ENCODE peak calls at places on chromosomes 2 and 18, in seven cellular contexts. O, G, T, K, Q, F and L are unnamed samples.

GRCh38 chr2:133497261-133497893 is 70.9 kb downstream of the NCKAP5 start:
- DNase-seq in K (no peak), Q (no peak), G (no peak), O (peak), F (no peak), T (no peak), L (no peak)

GRCh38 chr2:227789803-227790202 is 23.8 kb upstream of the CCL20 start:
- DNase-seq in G (no peak), F (no peak), Q (no peak), O (no peak), K (no peak), T (no peak), L (no peak)

GRCh38 chr18:29540548-29540947 is 1363.6 kb upstream of the CDH2 start:
- DNase-seq in O (no peak), T (no peak), G (no peak), Q (no peak), F (no peak), K (no peak), L (no peak)

GRCh38 chr18:52394602-52395001 is 54.6 kb downstream of the DCC start:
- DNase-seq in T (no peak), O (no peak), F (no peak), G (no peak), K (no peak), Q (no peak), L (no peak)

GRCh38 chr2:20526666-20527065 is 79.8 kb downstream of the RHOB start:
- DNase-seq in G (peak), F (no peak), T (no peak), O (no peak), K (peak), Q (no peak), L (no peak)

GRCh38 chr2:10387033-10387432 is 61.1 kb downstream of the ODC1 start:
- DNase-seq in Q (no peak), G (no peak), F (peak), K (no peak), O (no peak), T (no peak), L (no peak)

GRCh38 chr18:45457933-45458332 is 157.3 kb upstream of the SLC14A2 start:
- DNase-seq in O (no peak), G (no peak), F (no peak), K (no peak), Q (no peak), T (no peak), L (no peak)

GRCh38 chr2:103594823-103595222 is 833.0 kb downstream of the TMEM182 start:
- DNase-seq in G (no peak), O (no peak), Q (no peak), T (no peak), K (no peak), F (no peak), L (no peak)

GRCh38 chr2:10617241-10617640 is 72.5 kb downstream of the NOL10 start:
- DNase-seq in T (no peak), Q (no peak), F (no peak), K (no peak), O (no peak), G (no peak), L (no peak)

GRCh38 chr2:216090369-216090786 is 8.7 kb downstream of the TMEM169 start:
- DNase-seq in Q (no peak), F (no peak), K (no peak), G (no peak), O (peak), T (no peak), L (no peak)

GRCh38 chr2:7031424-7032245 is 114.4 kb downstream of the RNF144A start:
- DNase-seq in O (no peak), F (peak), G (peak), Q (no peak), K (peak), T (no peak), L (peak)

GRCh38 chr2:230790981-230791380 is 73.8 kb upstream of the ITM2C start:
- DNase-seq in O (no peak), Q (no peak), G (no peak), K (no peak), F (no peak), T (no peak), L (no peak)

GRCh38 chr2:217521820-217522219 is 481.0 kb downstream of the TNS1 start:
- DNase-seq in O (peak), F (no peak), K (no peak), Q (no peak), T (no peak), G (no peak), L (no peak)

GRCh38 chr2:232979871-232980461 is 33.1 kb downstream of the NGEF start:
- DNase-seq in O (peak), T (no peak), G (no peak), Q (no peak), K (no peak), F (no peak), L (no peak)

GRCh38 chr2:166314022-166314759 is 61.6 kb downstream of the SCN9A start:
- DNase-seq in K (no peak), G (no peak), Q (no peak), F (no peak), O (peak), T (no peak), L (no peak)

GRCh38 chr18:24964213-24964612 is 387.8 kb downstream of the ZNF521 start:
- DNase-seq in F (no peak), O (peak), K (no peak), T (no peak), G (no peak), Q (no peak), L (no peak)

GRCh38 chr2:111226797-111227700 is 106.3 kb downstream of the BCL2L11 start:
- DNase-seq in F (no peak), K (no peak), Q (no peak), G (no peak), O (peak), T (no peak), L (no peak)

GRCh38 chr2:88032070-88032702 is 15.8 kb upstream of the RNU2-63P start:
- DNase-seq in F (no peak), K (no peak), O (peak), T (no peak), Q (no peak), G (no peak), L (no peak)

GRCh38 chr2:88038263-88039105 is 17.1 kb downstream of the KRCC1 start:
- DNase-seq in F (no peak), T (no peak), K (no peak), O (peak), G (no peak), Q (no peak), L (no peak)

DNA sequence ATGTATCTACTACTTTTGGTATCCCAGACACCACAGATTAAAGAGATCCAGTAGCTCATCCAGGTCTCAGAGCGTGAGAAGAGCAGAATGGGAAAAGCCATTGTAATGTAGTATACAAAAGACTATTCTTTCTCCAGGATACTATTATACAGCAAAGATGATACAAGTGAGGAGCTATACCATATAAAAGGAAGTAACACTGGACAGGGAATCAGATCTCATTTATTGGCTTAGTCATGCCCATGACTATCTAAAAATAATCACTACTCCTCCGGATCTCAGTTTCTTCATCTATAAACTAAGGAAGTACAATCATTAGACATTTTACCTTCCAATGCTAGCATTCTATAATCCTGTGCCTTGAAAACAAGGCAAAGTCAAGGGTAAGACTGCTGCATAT is 19.4 kb downstream of the KRCC1 start:
- DNase-seq in K (no peak), F (no peak), O (peak), G (no peak), Q (no peak), T (no peak), L (no peak)
- H3K27ac ChIP-seq in K (no peak), F (no peak), O (peak), G (no peak), Q (no peak), T (no peak), L (no peak)

DNA sequence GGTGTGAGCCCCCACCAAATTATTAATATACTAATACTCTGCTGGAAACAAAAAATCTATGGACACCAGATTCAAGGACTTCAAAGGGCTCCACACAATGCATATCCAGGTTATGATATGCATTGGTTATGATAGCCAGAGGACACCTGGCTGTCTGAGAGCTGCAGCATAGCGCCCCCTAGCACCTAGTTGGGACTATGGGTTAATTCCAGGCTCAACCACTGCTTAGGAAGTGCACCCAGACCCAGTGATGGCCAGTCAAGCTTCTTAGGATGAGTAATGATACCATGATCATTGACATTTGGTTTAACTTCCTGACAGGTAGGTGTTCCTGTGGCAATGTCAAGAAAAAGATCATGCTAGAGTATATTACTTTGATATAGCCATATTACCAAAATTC is 3.8 kb upstream of the FRZB start:
- DNase-seq in Q (no peak), K (peak), G (no peak), O (no peak), T (no peak), F (no peak), L (no peak)
- H3K4me3 ChIP-seq in Q (no peak), K (no peak), G (no peak), O (no peak), T (no peak), F (no peak), L (no peak)

DNA sequence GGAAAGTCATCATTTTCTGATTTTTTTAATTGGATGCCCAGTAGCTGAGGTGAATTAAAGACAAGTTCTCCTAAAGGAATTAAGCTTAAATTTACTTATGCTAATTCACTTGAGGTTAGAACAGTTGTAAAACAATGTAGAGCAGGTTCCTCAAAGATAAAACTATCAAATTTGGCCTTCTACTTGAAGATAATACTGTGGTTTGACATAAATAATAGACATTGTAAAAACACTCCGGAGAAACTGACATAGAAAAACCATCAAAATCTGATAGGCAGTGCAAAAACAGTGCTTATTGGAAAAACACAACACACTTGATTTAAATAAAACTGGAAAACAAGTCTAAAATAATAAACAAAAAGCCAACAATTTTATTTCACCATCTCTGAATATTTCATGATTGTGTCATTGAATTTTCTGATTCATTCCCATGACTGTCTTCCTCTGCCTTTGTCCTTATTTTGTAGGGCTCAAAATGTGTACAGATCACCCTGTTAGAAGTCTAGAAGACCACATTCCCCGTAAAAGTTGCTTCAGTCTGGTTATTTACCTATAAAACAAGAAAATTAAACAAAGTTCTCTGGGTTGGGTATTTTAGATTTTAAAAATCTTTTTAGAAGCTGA is 28.3 kb upstream of the SLC40A1 start:
- DNase-seq in K (no peak), F (no peak), T (no peak), G (no peak), Q (no peak), O (peak), L (no peak)
- H3K27ac ChIP-seq in K (no peak), F (no peak), T (no peak), G (no peak), Q (no peak), O (peak), L (no peak)

GRCh38 chr2:169715379-169716228 is 18.0 kb upstream of the KLHL23 start:
- DNase-seq in T (no peak), Q (no peak), G (peak), K (peak), F (peak), O (peak), L (no peak)
- H3K4me3 ChIP-seq in T (no peak), Q (peak), G (peak), K (peak), F (peak), O (peak), L (no peak)